ENCODE peak calls at places on chromosomes 11 and 22, in ten cellular contexts. V, G, N, Q, A, M, O, W, L and J are unnamed samples. For H3K4me1, the result is how much of the 10 kb centered on the place peaks cover.

GRCh38 chr11:119427279-119427678 is 4.3 kb upstream of the THY1 start:
- DNase-seq in V (no peak), G (peak), N (no peak), Q (no peak), A (no peak), M (no peak), O (no peak), W (no peak), L (no peak), J (no peak)

GRCh38 chr11:59787816-59788215 is 22.8 kb downstream of the MRPL16 start:
- DNase-seq in V (no peak), G (no peak), N (no peak), Q (no peak), A (no peak), M (no peak), O (no peak), W (no peak), L (no peak), J (no peak)

GRCh38 chr22:36507518-36508010 is 724 bp upstream of the FOXRED2 start:
- DNase-seq in V (no peak), G (no peak), N (no peak), Q (no peak), A (no peak), M (no peak), O (no peak), W (no peak), L (no peak), J (no peak)

GRCh38 chr11:70399681-70400112 is 1.4 kb downstream of the CTTN start:
- DNase-seq in V (peak), G (peak), N (peak), Q (peak), A (no peak), M (peak), O (peak), W (peak), L (no peak), J (peak)

GRCh38 chr22:23478175-23478574 is 101.9 kb downstream of the IGLL1 start:
- DNase-seq in V (no peak), G (no peak), N (no peak), Q (no peak), A (no peak), M (no peak), O (no peak), W (no peak), L (no peak), J (no peak)

GRCh38 chr11:12158926-12159325 is 48.5 kb downstream of the MICAL2 start:
- DNase-seq in V (no peak), G (no peak), N (no peak), Q (no peak), A (no peak), M (no peak), O (no peak), W (no peak), L (no peak), J (no peak)

GRCh38 chr11:18743900-18744514 is 18.0 kb upstream of the IGSF22 start:
- DNase-seq in V (peak), G (no peak), N (no peak), Q (no peak), A (no peak), M (no peak), O (no peak), W (no peak), L (no peak), J (no peak)

GRCh38 chr11:91220476-91221202 is 997.8 kb upstream of the CHORDC1 start:
- DNase-seq in V (no peak), G (no peak), N (no peak), Q (no peak), A (no peak), M (no peak), O (no peak), W (no peak), L (no peak), J (no peak)

GRCh38 chr11:9187616-9188015 is 77.5 kb downstream of the DENND5A start:
- DNase-seq in V (no peak), G (no peak), N (no peak), Q (no peak), A (no peak), M (no peak), O (no peak), W (no peak), L (no peak), J (no peak)

GRCh38 chr11:56917708-56918450 is 70.8 kb upstream of the OR5AK2 start:
- DNase-seq in V (no peak), G (no peak), N (no peak), Q (no peak), A (no peak), M (no peak), O (no peak), W (no peak), L (no peak), J (no peak)

GRCh38 chr11:70247710-70248072 is 22.8 kb upstream of the PPFIA1 start:
- DNase-seq in V (no peak), G (no peak), N (no peak), Q (peak), A (no peak), M (no peak), O (no peak), W (peak), L (no peak), J (no peak)

GRCh38 chr11:20162340-20162739 is 2.1 kb upstream of the DBX1 start:
- DNase-seq in V (no peak), G (no peak), N (no peak), Q (no peak), A (no peak), M (no peak), O (no peak), W (no peak), L (no peak), J (no peak)

GRCh38 chr11:3157381-3158130 is 7.6 kb downstream of the OSBPL5 start:
- DNase-seq in V (peak), G (peak), N (no peak), Q (no peak), A (no peak), M (no peak), O (no peak), W (no peak), L (no peak), J (no peak)

GRCh38 chr22:49322231-49322630 is 505.4 kb downstream of the BRD1 start:
- DNase-seq in V (peak), G (no peak), N (no peak), Q (peak), A (no peak), M (no peak), O (peak), W (peak), L (no peak), J (no peak)

GRCh38 chr11:70729949-70730348 is 331.6 kb downstream of the CTTN start:
- DNase-seq in V (no peak), G (no peak), N (no peak), Q (no peak), A (no peak), M (no peak), O (no peak), W (peak), L (no peak), J (no peak)

GRCh38 chr22:35993048-35993714 is 35.4 kb downstream of the RBFOX2 start:
- DNase-seq in V (no peak), G (no peak), N (no peak), Q (no peak), A (no peak), M (no peak), O (no peak), W (no peak), L (no peak), J (no peak)

GRCh38 chr11:16605971-16606783 is 132.3 kb upstream of the C11orf58 start:
- DNase-seq in V (no peak), G (peak), N (peak), Q (peak), A (no peak), M (peak), O (peak), W (peak), L (peak), J (peak)

GRCh38 chr11:95295382-95295781 is 64.4 kb upstream of the SESN3 start:
- DNase-seq in V (no peak), G (no peak), N (no peak), Q (no peak), A (no peak), M (no peak), O (no peak), W (no peak), L (no peak), J (no peak)

GRCh38 chr11:2209370-2209801 is 37.8 kb upstream of the TH start:
- DNase-seq in V (no peak), G (peak), N (no peak), Q (no peak), A (no peak), M (peak), O (peak), W (no peak), L (no peak), J (no peak)

GRCh38 chr11:57566564-57567209 is 785 bp downstream of the UBE2L6 start:
- DNase-seq in V (no peak), G (no peak), N (no peak), Q (no peak), A (no peak), M (no peak), O (no peak), W (no peak), L (no peak), J (no peak)

GRCh38 chr11:68743539-68743938 is 7.8 kb downstream of the TESMIN start:
- DNase-seq in V (no peak), G (no peak), N (no peak), Q (no peak), A (no peak), M (no peak), O (no peak), W (no peak), L (no peak), J (no peak)

GRCh38 chr11:20192151-20192550 is 31.9 kb upstream of the DBX1 start:
- DNase-seq in V (no peak), G (no peak), N (no peak), Q (no peak), A (no peak), M (no peak), O (no peak), W (no peak), L (no peak), J (no peak)

GRCh38 chr11:76756341-76756771 is 26.8 kb upstream of the TSKU start:
- DNase-seq in V (peak), G (peak), N (no peak), Q (no peak), A (no peak), M (no peak), O (no peak), W (no peak), L (no peak), J (no peak)

GRCh38 chr22:18083406-18083805 is 5.6 kb downstream of the PEX26 start:
- DNase-seq in V (no peak), G (no peak), N (no peak), Q (no peak), A (no peak), M (no peak), O (no peak), W (no peak), L (no peak), J (no peak)

GRCh38 chr11:61091373-61092279 is 10.7 kb upstream of the CD5 start:
- DNase-seq in V (no peak), G (no peak), N (no peak), Q (no peak), A (no peak), M (no peak), O (no peak), W (no peak), L (no peak), J (no peak)

GRCh38 chr11:68049509-68050370 is 10.9 kb downstream of the TCIRG1 start:
- DNase-seq in V (peak), G (no peak), N (no peak), Q (no peak), A (no peak), M (no peak), O (no peak), W (no peak), L (no peak), J (no peak)

GRCh38 chr11:62603072-62603408 is 1.4 kb upstream of the MTA2 start:
- DNase-seq in V (no peak), G (no peak), N (no peak), Q (no peak), A (no peak), M (no peak), O (no peak), W (no peak), L (no peak), J (no peak)

GRCh38 chr11:62601114-62601363 is 626 bp downstream of the MTA2 start:
- DNase-seq in V (no peak), G (peak), N (no peak), Q (no peak), A (no peak), M (peak), O (peak), W (peak), L (no peak), J (no peak)

GRCh38 chr11:62602141-62603071 is 741 bp upstream of the MTA2 start:
- DNase-seq in V (peak), G (peak), N (no peak), Q (peak), A (no peak), M (peak), O (peak), W (peak), L (no peak), J (peak)

GRCh38 chr11:62600367-62601113 is 1.1 kb downstream of the MTA2 start:
- DNase-seq in V (no peak), G (no peak), N (no peak), Q (no peak), A (no peak), M (no peak), O (no peak), W (no peak), L (no peak), J (no peak)

GRCh38 chr11:62601364-62602140 is at the start of gene MTA2:
- DNase-seq in V (peak), G (peak), N (peak), Q (peak), A (peak), M (peak), O (peak), W (peak), L (peak), J (peak)
- TF ChIP-seq POLR2A in V (peak), G (peak), N (peak), Q (peak), A (peak), M (peak), O (peak), W (no peak), L (no peak), J (peak)

GRCh38 chr11:35173620-35174278 is 34.8 kb downstream of the CD44 start:
- DNase-seq in V (no peak), G (no peak), N (no peak), Q (no peak), A (no peak), M (no peak), O (no peak), W (no peak), L (no peak), J (no peak)

GRCh38 chr11:35174666-35175065 is 35.7 kb downstream of the CD44 start:
- DNase-seq in V (no peak), G (no peak), N (no peak), Q (no peak), A (no peak), M (no peak), O (no peak), W (no peak), L (no peak), J (no peak)

GRCh38 chr11:35171226-35171625 is 32.3 kb downstream of the CD44 start:
- DNase-seq in V (no peak), G (no peak), N (no peak), Q (no peak), A (no peak), M (no peak), O (no peak), W (no peak), L (no peak), J (no peak)

GRCh38 chr11:35170503-35170902 is 31.5 kb downstream of the CD44 start:
- DNase-seq in V (no peak), G (no peak), N (no peak), Q (no peak), A (no peak), M (no peak), O (no peak), W (no peak), L (no peak), J (no peak)

GRCh38 chr11:35173011-35173511 is 34.1 kb downstream of the CD44 start:
- DNase-seq in V (no peak), G (no peak), N (no peak), Q (no peak), A (no peak), M (no peak), O (peak), W (peak), L (no peak), J (peak)
- H3K4me1 ChIP-seq in V (half or more), G (half or more), N (half or more), Q (under half), A (under half), M (under half), O (under half), W (half or more), L (under half), J (under half)

GRCh38 chr22:42958937-42959336 is 56.0 kb downstream of the PACSIN2 start:
- DNase-seq in V (no peak), G (no peak), N (no peak), Q (no peak), A (no peak), M (no peak), O (no peak), W (no peak), L (no peak), J (no peak)

GRCh38 chr22:42961815-42962214 is 53.1 kb downstream of the PACSIN2 start:
- DNase-seq in V (no peak), G (no peak), N (no peak), Q (no peak), A (no peak), M (no peak), O (peak), W (no peak), L (no peak), J (no peak)

GRCh38 chr22:42957958-42958357 is 57.0 kb downstream of the PACSIN2 start:
- DNase-seq in V (no peak), G (no peak), N (no peak), Q (no peak), A (no peak), M (no peak), O (no peak), W (no peak), L (no peak), J (no peak)

GRCh38 chr22:42959472-42960145 is 55.3 kb downstream of the PACSIN2 start:
- DNase-seq in V (no peak), G (peak), N (no peak), Q (peak), A (no peak), M (peak), O (peak), W (peak), L (no peak), J (no peak)

DNA sequence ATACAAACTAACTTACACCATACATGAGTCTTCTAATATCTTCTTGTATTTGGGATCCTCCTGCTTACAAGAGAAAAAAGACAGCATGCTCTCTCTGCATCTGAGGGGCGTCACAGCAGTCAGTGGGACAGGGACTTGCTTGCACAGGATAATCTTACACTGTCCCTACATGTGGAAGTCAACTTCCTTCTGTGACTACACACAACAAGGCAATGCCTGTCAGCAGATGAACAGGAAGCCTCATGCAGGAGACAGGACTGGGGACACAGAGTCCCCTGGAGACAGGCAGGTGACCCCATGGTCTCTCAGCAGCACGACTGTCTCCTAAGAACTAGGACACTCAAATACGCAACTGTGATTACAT is 54.8 kb downstream of the PACSIN2 start:
- DNase-seq in V (no peak), G (no peak), N (no peak), Q (peak), A (no peak), M (peak), O (peak), W (no peak), L (no peak), J (no peak)
- TF ChIP-seq POLR2A in V (no peak), G (no peak), N (no peak), Q (no peak), A (no peak), M (no peak), O (no peak), W (no peak), L (no peak), J (no peak)

DNA sequence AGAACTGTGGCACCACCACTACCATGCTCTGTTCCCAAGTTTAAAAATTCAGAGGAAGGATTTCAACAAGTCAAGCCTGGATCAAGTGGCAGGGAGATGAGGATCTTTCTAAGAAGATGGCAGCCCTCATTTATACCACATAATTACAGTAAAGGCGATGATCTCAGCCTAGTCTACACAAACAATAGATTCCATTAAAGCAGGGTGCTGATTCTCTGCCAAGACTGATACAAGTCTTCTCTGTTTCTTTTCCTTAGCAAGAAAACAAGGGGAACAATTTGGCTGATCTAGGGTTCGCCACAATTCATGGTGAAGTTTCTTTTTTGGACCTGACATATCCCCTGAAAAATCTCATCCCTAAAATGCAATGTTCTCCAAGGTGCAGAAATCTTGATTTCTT is 73.9 kb downstream of the PPFIBP2 start:
- DNase-seq in V (no peak), G (no peak), N (no peak), Q (no peak), A (no peak), M (no peak), O (no peak), W (no peak), L (no peak), J (no peak)
- H3K4me1 ChIP-seq in V (under half), G (under half), N (under half), Q (under half), A (under half), M (under half), O (under half), W (under half), L (under half), J (under half)

GRCh38 chr11:64319421-64319761 is 1.5 kb downstream of the PRDX5 start:
- DNase-seq in V (no peak), G (peak), N (no peak), Q (no peak), A (no peak), M (no peak), O (peak), W (no peak), L (no peak), J (no peak)

GRCh38 chr11:64320556-64320955 is 2.6 kb downstream of the PRDX5 start:
- DNase-seq in V (no peak), G (no peak), N (no peak), Q (no peak), A (no peak), M (no peak), O (no peak), W (no peak), L (no peak), J (no peak)

GRCh38 chr11:64318694-64319420 is 936 bp downstream of the PRDX5 start:
- DNase-seq in V (no peak), G (peak), N (no peak), Q (no peak), A (no peak), M (no peak), O (no peak), W (no peak), L (no peak), J (no peak)

GRCh38 chr11:64317325-64317960 is at the start of gene TRMT112:
- DNase-seq in V (peak), G (peak), N (peak), Q (peak), A (peak), M (peak), O (peak), W (peak), L (peak), J (peak)

GRCh38 chr11:64317961-64318693 is at the start of gene PRDX5:
- DNase-seq in V (peak), G (peak), N (peak), Q (peak), A (peak), M (peak), O (peak), W (peak), L (no peak), J (peak)
- TF ChIP-seq POLR2A in V (peak), G (peak), N (no peak), Q (peak), A (peak), M (peak), O (peak), W (no peak), L (no peak), J (peak)

GRCh38 chr22:46045459-46046298 is 68.7 kb upstream of the WNT7B start:
- DNase-seq in V (no peak), G (peak), N (no peak), Q (no peak), A (no peak), M (no peak), O (peak), W (peak), L (no peak), J (peak)

GRCh38 chr22:46046299-46046685 is 69.3 kb upstream of the WNT7B start:
- DNase-seq in V (no peak), G (peak), N (no peak), Q (no peak), A (no peak), M (no peak), O (peak), W (no peak), L (no peak), J (no peak)

GRCh38 chr22:46047841-46048595 is 71.1 kb upstream of the WNT7B start:
- DNase-seq in V (no peak), G (peak), N (no peak), Q (peak), A (no peak), M (no peak), O (peak), W (peak), L (no peak), J (no peak)

GRCh38 chr22:46044718-46045458 is 67.9 kb upstream of the WNT7B start:
- DNase-seq in V (peak), G (peak), N (no peak), Q (no peak), A (no peak), M (no peak), O (peak), W (peak), L (no peak), J (no peak)

DNA sequence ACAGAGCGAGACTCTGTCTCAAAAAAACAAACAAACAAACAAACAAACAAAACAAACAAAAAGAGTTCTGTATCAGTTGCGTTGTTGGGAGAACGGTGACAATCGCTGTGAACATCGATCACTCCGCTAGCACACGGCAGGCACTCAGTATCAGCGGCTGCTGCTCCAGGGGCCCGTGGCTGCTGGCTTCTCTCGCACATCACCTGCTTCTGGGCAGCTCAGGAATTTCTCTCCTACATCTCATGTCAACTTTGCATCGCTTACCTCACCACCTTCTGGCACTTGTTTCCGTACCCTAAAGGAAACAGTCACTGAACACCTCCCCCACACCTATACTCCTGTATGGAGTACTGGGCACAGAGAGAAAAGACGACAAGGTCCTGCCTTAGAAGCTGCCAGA is 70.3 kb upstream of the WNT7B start:
- DNase-seq in V (no peak), G (peak), N (no peak), Q (peak), A (no peak), M (no peak), O (peak), W (peak), L (no peak), J (no peak)
- H3K4me1 ChIP-seq in V (half or more), G (half or more), N (under half), Q (under half), A (half or more), M (under half), O (under half), W (half or more), L (under half), J (half or more)